ENCODE peak calls at places on chromosome 16, in four cellular contexts. W is HCEC 1CT, R is PC-9, A is T-helper 22 cell. L is an unnamed sample.

GRCh38 chr16:69924777-69925191 is 26.4 kb upstream of the CLEC18A start:
- DNase-seq in W (no peak), R (no peak), A (no peak), L (no peak)

GRCh38 chr16:83733301-83733700 is 74.5 kb upstream of the HSBP1 start:
- DNase-seq in W (no peak), R (no peak), A (no peak), L (no peak)

GRCh38 chr16:50058091-50058771 is 7.5 kb upstream of the HEATR3 start:
- DNase-seq in W (no peak), R (no peak), A (no peak), L (no peak)

GRCh38 chr16:23504453-23505179 is 5.7 kb downstream of the GGA2 start:
- DNase-seq in W (peak; percentile 98), R (peak; percentile 72), A (peak; percentile 49), L (peak; percentile 83)

GRCh38 chr16:82643936-82644630 is 17.3 kb downstream of the CDH13 start:
- DNase-seq in W (no peak), R (no peak), A (no peak), L (no peak)

GRCh38 chr16:14399397-14400284 is 230.4 kb downstream of the PARN start:
- DNase-seq in W (peak; percentile 43), R (peak; percentile 83), A (no peak), L (no peak)

GRCh38 chr16:26717826-26718225 is 348.9 kb upstream of the C16orf82 start:
- DNase-seq in W (no peak), R (no peak), A (no peak), L (no peak)

GRCh38 chr16:30760160-30760559 is 1.7 kb downstream of the CFAP119 start:
- DNase-seq in W (no peak), R (no peak), A (no peak), L (no peak)

GRCh38 chr16:68065716-68066305 is 19.4 kb upstream of the NFATC3 start:
- DNase-seq in W (peak; percentile 65), R (no peak), A (no peak), L (no peak)

GRCh38 chr16:84246679-84247077 is 6.9 kb upstream of the KCNG4 start:
- DNase-seq in W (no peak), R (peak; percentile 6), A (no peak), L (no peak)

GRCh38 chr16:6947291-6947690 is 385.4 kb upstream of the RBFOX1 start:
- DNase-seq in W (no peak), R (no peak), A (no peak), L (no peak)

GRCh38 chr16:89319883-89320716 is 102.6 kb downstream of the ZNF778 start:
- DNase-seq in W (peak; percentile 62), R (peak; percentile 94), A (no peak), L (no peak)

GRCh38 chr16:82138478-82139285 is 31.3 kb downstream of the MPHOSPH6 start:
- DNase-seq in W (no peak), R (no peak), A (no peak), L (peak; percentile 20)

GRCh38 chr16:87178177-87178863 is 138.9 kb downstream of the C16orf95 start:
- DNase-seq in W (no peak), R (no peak), A (no peak), L (no peak)

GRCh38 chr16:2468142-2468724 is 2.9 kb upstream of the NTN3 start:
- DNase-seq in W (no peak), R (peak; percentile 35), A (no peak), L (no peak)

GRCh38 chr16:74291577-74292208 is 4.9 kb upstream of the PSMD7 start:
- DNase-seq in W (peak; percentile 15), R (no peak), A (no peak), L (peak; percentile 92)

L was measured in epithelial cell of prostate.